ENCODE peak calls at places on chromosomes 4 and X, in seven cellular contexts. E is SK-N-SH, T is neural progenitor cell, W is fibroblast of lung, H is PC-3, C is mammary epithelial cell, A is astrocyte. V is an unnamed sample.
A peak's percentile ranks its signal among the peaks of the same experiment; 100 is the strongest.

GRCh38 chr4:54367059-54367458 is 138.0 kb downstream of the PDGFRA start:
- DNase-seq in W (no peak), T (no peak), A (no peak), H (no peak), C (no peak), E (no peak), V (no peak)

GRCh38 chr4:177283167-177283566 is 26.5 kb upstream of the NEIL3 start:
- DNase-seq in E (no peak), A (peak; percentile 92), W (peak; percentile 21), C (peak; percentile 28), H (no peak), T (no peak), V (no peak)

GRCh38 chrX:131392666-131393065 is 103.6 kb upstream of the IGSF1 start:
- DNase-seq in W (no peak), H (no peak), C (no peak), T (no peak), E (no peak), A (no peak), V (no peak)

GRCh38 chr4:174631901-174632758 is 109.8 kb upstream of the HPGD start:
- DNase-seq in T (peak; percentile 61), E (peak; percentile 19), C (peak; percentile 24), A (peak; percentile 12), H (peak; percentile 50), W (peak; percentile 73), V (no peak)

GRCh38 chr4:26076000-26076587 is 162.1 kb downstream of the SMIM20 start:
- DNase-seq in H (peak; percentile 68), T (no peak), W (peak; percentile 47), C (peak; percentile 62), E (no peak), A (peak; percentile 33), V (no peak)

GRCh38 chrX:31540313-31540712 is 468.5 kb upstream of the FTHL17 start:
- DNase-seq in H (no peak), T (no peak), A (no peak), W (no peak), C (no peak), E (no peak), V (no peak)

GRCh38 chr4:96713271-96713670 is 873.4 kb downstream of the PDHA2 start:
- DNase-seq in H (no peak), W (no peak), T (no peak), C (no peak), E (no peak), A (peak; percentile 35), V (no peak)

GRCh38 chr4:22502895-22503814 is 12.7 kb downstream of the ADGRA3 start:
- DNase-seq in A (peak; percentile 70), T (no peak), C (peak; percentile 57), W (no peak), H (peak; percentile 17), E (no peak), V (no peak)

GRCh38 chrX:65528705-65529340 is 5.8 kb downstream of the LAS1L start:
- DNase-seq in T (peak; percentile 50), C (peak; percentile 8), E (peak; percentile 74), H (peak; percentile 61), A (no peak), W (peak; percentile 21), V (peak; percentile 52)

GRCh38 chrX:43813898-43814297 is 68.4 kb downstream of the MAOB start:
- DNase-seq in A (no peak), W (peak; percentile 29), C (no peak), T (peak; percentile 59), E (no peak), H (peak; percentile 56), V (peak; percentile 52)

GRCh38 chr4:77021614-77022089 is 54.1 kb downstream of the CCNI start:
- DNase-seq in E (no peak), W (peak; percentile 86), T (no peak), A (peak; percentile 94), H (no peak), C (no peak), V (no peak)

GRCh38 chr4:107913283-107913899 is 18.0 kb upstream of the CYP2U1 start:
- DNase-seq in T (peak; percentile 78), H (peak; percentile 76), A (peak; percentile 32), W (peak; percentile 84), E (peak; percentile 36), C (peak; percentile 62), V (peak; percentile 42)

GRCh38 chr4:174256277-174256713 is 27.2 kb downstream of the FBXO8 start:
- DNase-seq in H (peak; percentile 50), W (peak; percentile 80), A (peak; percentile 63), T (no peak), C (peak; percentile 11), E (no peak), V (no peak)

DNA sequence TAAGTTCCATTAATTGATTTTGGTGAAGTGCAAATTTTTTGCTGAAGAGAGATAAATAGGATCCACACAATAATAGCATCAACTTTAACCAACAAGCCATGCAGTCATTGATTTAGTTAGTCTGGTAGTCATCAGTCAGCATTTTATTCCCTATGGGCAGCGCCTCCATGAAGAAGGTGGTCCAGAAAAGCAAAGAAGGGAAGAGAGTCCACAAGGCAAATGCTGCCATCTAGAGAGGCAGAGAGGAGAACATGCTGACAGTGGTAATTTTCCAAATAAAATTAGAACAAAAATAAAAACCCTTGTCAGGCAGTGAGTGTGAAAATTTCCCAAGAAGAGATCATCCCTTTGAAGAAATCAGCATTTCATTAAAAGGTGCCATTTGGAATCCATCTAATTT is 366.7 kb upstream of the FAM241A start:
- DNase-seq in T (peak; percentile 31), C (no peak), A (no peak), H (no peak), W (peak; percentile 2), E (no peak), V (no peak)
- TF ChIP-seq CTCF in T (peak; percentile 55), C (no peak), A (no peak), H (no peak), W (peak; percentile 25), E (no peak), V (no peak)

GRCh38 chr4:3496021-3496420 is 32.9 kb downstream of the DOK7 start:
- DNase-seq in C (no peak), H (no peak), W (no peak), T (no peak), A (no peak), E (no peak), V (no peak)

GRCh38 chr4:3492741-3493719 is 29.9 kb downstream of the DOK7 start:
- DNase-seq in E (peak; percentile 76), C (no peak), H (no peak), W (peak; percentile 13), A (peak; percentile 9), T (no peak), V (no peak)

GRCh38 chr4:3493720-3494492 is 30.8 kb downstream of the DOK7 start:
- DNase-seq in W (no peak), C (no peak), E (no peak), A (no peak), H (no peak), T (peak; percentile 52), V (no peak)

GRCh38 chr4:3495341-3495975 is 32.4 kb downstream of the DOK7 start:
- DNase-seq in C (no peak), W (no peak), E (no peak), A (no peak), T (no peak), H (no peak), V (no peak)

GRCh38 chr4:3494501-3494900 is 31.4 kb downstream of the DOK7 start:
- DNase-seq in T (peak; percentile 39), W (no peak), A (no peak), E (no peak), H (no peak), C (no peak), V (no peak)
- H4K20me1 ChIP-seq in T (peaks cover 62% of the 10 kb centered on the region), W (no peaks in the 10 kb centered on the region), A (peaks cover 22% of the 10 kb centered on the region), E (no peaks in the 10 kb centered on the region), H (no peaks in the 10 kb centered on the region), C (no peaks in the 10 kb centered on the region), V (peaks cover 47% of the 10 kb centered on the region)

GRCh38 chr4:82790060-82790660 is 8.4 kb downstream of the SCD5 start:
- DNase-seq in H (no peak), W (no peak), A (no peak), E (no peak), C (no peak), T (no peak), V (no peak)
- H3K27me3 ChIP-seq in H (no peaks in the 10 kb centered on the region), W (no peaks in the 10 kb centered on the region), A (no peaks in the 10 kb centered on the region), E (no peaks in the 10 kb centered on the region), C (no peaks in the 10 kb centered on the region), T (peaks cover 98% of the 10 kb centered on the region), V (no peaks in the 10 kb centered on the region)

DNA sequence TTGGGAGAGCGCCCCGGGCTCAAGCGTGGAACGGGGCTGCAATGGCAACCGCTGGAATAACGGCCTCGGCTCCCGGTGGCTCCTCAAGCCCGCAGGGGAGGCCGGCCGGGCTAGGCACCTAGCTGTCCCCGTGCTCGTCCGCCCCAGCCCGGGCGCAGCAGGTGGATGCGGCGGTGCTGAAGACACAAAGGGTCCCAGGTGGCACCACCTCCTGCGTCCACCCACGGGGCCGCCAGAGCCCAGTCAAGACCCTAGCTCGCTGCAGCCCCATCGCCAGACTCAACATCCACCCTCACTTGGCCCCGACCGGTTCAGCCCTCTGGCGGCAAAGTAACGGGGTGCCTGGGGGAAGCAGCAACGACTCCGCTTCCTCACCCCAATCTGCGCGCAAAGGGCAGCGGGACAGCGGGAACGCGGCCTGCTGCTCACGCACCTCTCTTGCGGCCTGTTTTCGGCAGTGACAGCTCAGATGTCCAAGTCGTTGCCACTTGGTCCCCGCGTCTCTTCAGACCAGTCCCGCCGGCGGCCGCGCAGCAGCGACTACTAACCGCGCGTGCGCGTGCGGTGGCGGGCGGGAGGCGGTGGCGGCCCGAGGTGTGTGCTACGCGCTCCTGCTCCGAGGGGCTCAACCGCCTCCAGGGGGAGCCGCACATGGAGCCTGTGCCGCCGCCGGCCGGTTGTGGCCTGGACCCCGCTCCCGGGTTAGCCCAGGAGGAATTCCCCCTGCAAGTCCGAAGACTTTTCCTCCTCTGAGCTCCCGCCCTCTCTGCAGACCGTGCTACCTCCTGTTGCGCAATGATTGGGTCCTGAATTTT is at the start of gene CLGN:
- DNase-seq in E (peak; percentile 95), H (peak; percentile 66), C (peak; percentile 20), W (peak; percentile 81), A (peak; percentile 46), T (peak; percentile 97), V (peak; percentile 69)
- TF ChIP-seq CTCF in E (peak; percentile 59), H (peak; percentile 48), C (no peak), W (peak; percentile 47), A (no peak), T (peak; percentile 67), V (peak; percentile 57)

DNA sequence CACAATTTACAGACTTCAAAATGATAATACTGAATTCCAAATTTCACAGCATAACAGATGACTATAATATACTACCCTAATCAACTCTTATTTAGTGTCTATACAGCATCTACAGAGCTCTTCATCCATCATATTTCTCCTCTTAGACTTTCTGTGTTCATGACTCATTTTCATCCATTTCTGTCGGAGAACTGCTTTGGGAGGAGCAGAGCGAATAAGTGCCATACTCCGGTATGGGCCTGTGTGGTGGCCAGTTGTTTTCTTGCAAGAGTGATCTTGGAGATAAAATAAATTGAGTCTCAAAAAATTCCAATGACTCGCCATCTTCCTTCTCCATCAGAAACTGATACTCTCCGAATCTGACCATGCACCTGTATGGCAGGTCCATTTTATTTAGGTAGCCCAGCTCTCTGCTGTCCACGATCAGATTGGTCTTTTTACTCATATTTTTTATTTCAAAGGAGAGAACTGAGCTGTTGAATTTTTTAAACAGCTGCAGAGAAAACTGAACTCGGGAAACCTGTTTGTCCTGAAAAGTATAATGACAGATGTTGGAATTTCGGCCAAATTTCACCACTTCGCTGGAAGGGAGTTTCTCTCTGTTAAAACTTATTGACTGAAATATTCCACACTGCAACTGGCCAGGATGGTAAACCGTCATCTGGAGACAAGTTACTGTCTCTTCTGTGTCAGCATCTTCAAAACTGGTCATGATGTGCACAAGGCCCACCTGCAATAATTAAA is 7.8 kb downstream of the TIFA start:
- DNase-seq in T (no peak), A (no peak), C (peak; percentile 74), W (no peak), E (no peak), H (peak; percentile 19), V (no peak)
- H4K20me1 ChIP-seq in T (no peaks in the 10 kb centered on the region), A (no peaks in the 10 kb centered on the region), C (no peaks in the 10 kb centered on the region), W (no peaks in the 10 kb centered on the region), E (no peaks in the 10 kb centered on the region), H (no peaks in the 10 kb centered on the region), V (peaks cover 20% of the 10 kb centered on the region)

V was measured in DND-41.